ENCODE peak calls at places on chromosomes 3 and 15, in six cellular contexts. K is GM12878, J is tibial nerve, T is A549, V is HepG2, F is heart left ventricle. R is an unnamed sample.
A peak's percentile ranks its signal among the peaks of the same experiment; 100 is the strongest.

GRCh38 chr15:24761704-24762302 is 86.2 kb downstream of the NPAP1 start:
- DNase-seq in K (no peak), J (no peak), T (no peak), V (no peak), F (no peak), R (no peak)

GRCh38 chr3:197730200-197730599 is 6.5 kb downstream of the RUBCN start:
- DNase-seq in K (no peak), J (no peak), T (no peak), V (no peak), F (no peak), R (no peak)

GRCh38 chr3:72158639-72159005 is 373.7 kb upstream of the PROK2 start:
- DNase-seq in K (no peak), J (no peak), T (no peak), V (no peak), F (no peak), R (no peak)

GRCh38 chr3:60636846-60637245 is 614.4 kb downstream of the FHIT start:
- DNase-seq in K (no peak), J (no peak), T (no peak), V (no peak), F (no peak), R (no peak)

GRCh38 chr3:187343670-187344069 is 24.5 kb upstream of the RTP4 start:
- DNase-seq in K (no peak), J (no peak), T (no peak), V (no peak), F (no peak), R (no peak)

GRCh38 chr3:82354181-82354696 is 592.8 kb upstream of the GBE1 start:
- DNase-seq in K (no peak), J (no peak), T (no peak), V (no peak), F (no peak), R (no peak)

GRCh38 chr15:90868261-90868689 is at the start of gene FURIN:
- DNase-seq in K (no peak), J (no peak), T (no peak), V (no peak), F (no peak), R (no peak)

GRCh38 chr3:12479919-12480425 is 4.3 kb upstream of the TSEN2 start:
- DNase-seq in K (no peak), J (no peak), T (peak; percentile 82), V (peak; percentile 66), F (no peak), R (no peak)

GRCh38 chr3:115697263-115698053 is 74.1 kb downstream of the GAP43 start:
- DNase-seq in K (no peak), J (no peak), T (no peak), V (no peak), F (no peak), R (no peak)

GRCh38 chr3:147368561-147369151 is 37.7 kb downstream of the ZIC4 start:
- DNase-seq in K (no peak), J (no peak), T (no peak), V (peak; percentile 84), F (no peak), R (no peak)

GRCh38 chr3:149703474-149703873 is 45.6 kb upstream of the WWTR1 start:
- DNase-seq in K (no peak), J (peak; percentile 73), T (no peak), V (no peak), F (no peak), R (no peak)

GRCh38 chr3:173891272-173892100 is 493.9 kb downstream of the NLGN1 start:
- DNase-seq in K (no peak), J (no peak), T (no peak), V (no peak), F (no peak), R (no peak)

GRCh38 chr3:60932669-60933068 is 318.6 kb downstream of the FHIT start:
- DNase-seq in K (no peak), J (no peak), T (no peak), V (no peak), F (no peak), R (no peak)

GRCh38 chr3:17039579-17039978 is 154.8 kb downstream of the PLCL2 start:
- DNase-seq in K (no peak), J (no peak), T (peak; percentile 84), V (no peak), F (no peak), R (no peak)

GRCh38 chr3:31081031-31081662 is 186.7 kb upstream of the GADL1 start:
- DNase-seq in K (no peak), J (no peak), T (no peak), V (no peak), F (no peak), R (no peak)

GRCh38 chr3:174346571-174346970 is 512.6 kb upstream of the NAALADL2 start:
- DNase-seq in K (no peak), J (no peak), T (no peak), V (no peak), F (no peak), R (no peak)

GRCh38 chr3:188796122-188796631 is 375.6 kb upstream of the TPRG1 start:
- DNase-seq in K (no peak), J (no peak), T (no peak), V (no peak), F (no peak), R (no peak)

GRCh38 chr3:13023251-13024055 is 49.8 kb downstream of the IQSEC1 start:
- DNase-seq in K (no peak), J (no peak), T (peak; percentile 28), V (no peak), F (no peak), R (no peak)

GRCh38 chr3:77321646-77322045 is 281.7 kb downstream of the ROBO2 start:
- DNase-seq in K (no peak), J (no peak), T (no peak), V (peak; percentile 90), F (no peak), R (no peak)

GRCh38 chr15:51846066-51846462 is 16.6 kb downstream of the TMOD3 start:
- DNase-seq in K (no peak), J (no peak), T (no peak), V (no peak), F (no peak), R (no peak)

GRCh38 chr15:51844747-51845426 is 15.4 kb downstream of the TMOD3 start:
- DNase-seq in K (no peak), J (no peak), T (no peak), V (no peak), F (no peak), R (no peak)

GRCh38 chr15:51841401-51842040 is 12.1 kb downstream of the TMOD3 start:
- DNase-seq in K (no peak), J (no peak), T (no peak), V (no peak), F (no peak), R (no peak)

GRCh38 chr15:51842852-51843737 is 13.6 kb downstream of the TMOD3 start:
- DNase-seq in K (no peak), J (no peak), T (no peak), V (peak; percentile 71), F (no peak), R (no peak)

GRCh38 chr15:51842265-51842664 is 12.8 kb downstream of the TMOD3 start:
- DNase-seq in K (no peak), J (no peak), T (no peak), V (no peak), F (no peak), R (no peak)
- H3K4me1 ChIP-seq in K (peaks cover 38% of the 10 kb centered on the region), J (no peaks in the 10 kb centered on the region), T (peaks cover 92% of the 10 kb centered on the region), V (peaks cover 64% of the 10 kb centered on the region), F (peaks cover 27% of the 10 kb centered on the region), R (peaks cover 86% of the 10 kb centered on the region)

GRCh38 chr15:62896969-62897486 is 145.5 kb upstream of the TPM1 start:
- DNase-seq in K (no peak), J (peak; percentile 79), T (peak; percentile 96), V (peak; percentile 93), F (peak; percentile 92), R (no peak)
- TF ChIP-seq POLR2A in K (no peak), J (no peak), T (no peak), V (no peak), F (peak; percentile 17), R (no peak)

GRCh38 chr15:98580577-98580976 is 67.8 kb upstream of the IGF1R start:
- DNase-seq in K (no peak), J (no peak), T (no peak), V (no peak), F (no peak), R (no peak)

GRCh38 chr15:98586066-98586465 is 62.3 kb upstream of the IGF1R start:
- DNase-seq in K (no peak), J (no peak), T (no peak), V (no peak), F (no peak), R (no peak)

GRCh38 chr15:98583758-98584157 is 64.6 kb upstream of the IGF1R start:
- DNase-seq in K (no peak), J (no peak), T (no peak), V (no peak), F (no peak), R (no peak)

GRCh38 chr15:98582900-98583554 is 65.3 kb upstream of the IGF1R start:
- DNase-seq in K (no peak), J (no peak), T (no peak), V (no peak), F (no peak), R (no peak)

GRCh38 chr15:98581715-98582114 is 66.6 kb upstream of the IGF1R start:
- DNase-seq in K (no peak), J (no peak), T (no peak), V (no peak), F (no peak), R (no peak)
- TF ChIP-seq CTCF in K (no peak), J (no peak), T (peak; percentile 25), V (no peak), F (no peak), R (no peak)

DNA sequence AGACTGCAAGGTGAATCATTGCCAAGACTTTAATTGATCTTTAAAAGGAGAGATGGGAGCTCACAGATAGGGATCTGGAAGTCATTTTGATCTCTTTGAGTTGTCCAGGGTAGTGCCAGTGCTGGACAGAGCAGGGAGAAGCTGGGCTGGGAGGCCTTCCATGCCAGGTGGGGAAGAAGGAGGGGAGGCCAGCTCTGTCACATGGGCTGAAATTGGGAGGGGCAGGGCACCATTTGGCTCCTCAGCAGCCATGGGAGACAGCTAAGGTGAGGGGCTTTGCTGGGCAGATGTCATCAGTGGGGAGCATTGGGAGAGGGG is 23.4 kb downstream of the SMAD6 start:
- DNase-seq in K (no peak), J (no peak), T (no peak), V (no peak), F (no peak), R (no peak)
- H3K4me1 ChIP-seq in K (no peaks in the 10 kb centered on the region), J (no peaks in the 10 kb centered on the region), T (peaks cover 73% of the 10 kb centered on the region), V (peaks cover 31% of the 10 kb centered on the region), F (peaks cover 22% of the 10 kb centered on the region), R (peaks cover 57% of the 10 kb centered on the region)

GRCh38 chr3:81003817-81004216 is 757.6 kb downstream of the GBE1 start:
- DNase-seq in K (no peak), J (no peak), T (no peak), V (no peak), F (no peak), R (no peak)

GRCh38 chr3:81003008-81003407 is 758.4 kb downstream of the GBE1 start:
- DNase-seq in K (no peak), J (no peak), T (no peak), V (no peak), F (no peak), R (no peak)

GRCh38 chr3:81005992-81006391 is 755.5 kb downstream of the GBE1 start:
- DNase-seq in K (no peak), J (no peak), T (no peak), V (no peak), F (no peak), R (no peak)
- TF ChIP-seq POLR2A in K (no peak), J (no peak), T (no peak), V (no peak), F (no peak), R (no peak)